ENCODE peak calls at places on chromosomes 7 and 10, in ten cellular contexts. One of them, this sample, is unnamed.

GRCh38 chr10:126259883-126260282 is 128.4 kb downstream of the ADAM12 start:
- DNase-seq in RCC 7860: peak; percentile 61
- DNase-seq in fibroblast of lung: no peak
- DNase-seq in H54: no peak
- DNase-seq in AML-193: no peak
- DNase-seq in T follicular helper cell: no peak
- DNase-seq in foreskin fibroblast: no peak
- DNase-seq in stimulated activated naive CD8-positive, alpha-beta T cell treated with anti-CD3 and anti-CD28 coated beads, Interleukin-15, Interleukin-2, amounts not matched to agents 100 U/mL and 50 U/mL, for 24 hours: no peak
- DNase-seq in AG09319: no peak
- DNase-seq in cardiac fibroblast: peak; percentile 25
- DNase-seq in this sample: no peak

GRCh38 chr7:38438938-38439337 is 165.5 kb upstream of the TARP start:
- DNase-seq in fibroblast of lung: no peak
- DNase-seq in H54: no peak
- DNase-seq in RCC 7860: no peak
- DNase-seq in AML-193: no peak
- DNase-seq in cardiac fibroblast: no peak
- DNase-seq in AG09319: no peak
- DNase-seq in foreskin fibroblast: no peak
- DNase-seq in T follicular helper cell: no peak
- DNase-seq in stimulated activated naive CD8-positive, alpha-beta T cell treated with anti-CD3 and anti-CD28 coated beads, Interleukin-15, Interleukin-2, amounts not matched to agents 100 U/mL and 50 U/mL, for 24 hours: no peak
- DNase-seq in this sample: no peak

GRCh38 chr10:131812012-131812403 is 88.8 kb upstream of the PPP2R2D start:
- DNase-seq in foreskin fibroblast: no peak
- DNase-seq in H54: no peak
- DNase-seq in T follicular helper cell: no peak
- DNase-seq in stimulated activated naive CD8-positive, alpha-beta T cell treated with anti-CD3 and anti-CD28 coated beads, Interleukin-15, Interleukin-2, amounts not matched to agents 100 U/mL and 50 U/mL, for 24 hours: no peak
- DNase-seq in fibroblast of lung: no peak
- DNase-seq in RCC 7860: no peak
- DNase-seq in cardiac fibroblast: no peak
- DNase-seq in AG09319: no peak
- DNase-seq in AML-193: no peak
- DNase-seq in this sample: no peak

GRCh38 chr10:54909165-54909564 is 108.1 kb upstream of the PCDH15 start:
- DNase-seq in RCC 7860: no peak
- DNase-seq in cardiac fibroblast: no peak
- DNase-seq in foreskin fibroblast: no peak
- DNase-seq in stimulated activated naive CD8-positive, alpha-beta T cell treated with anti-CD3 and anti-CD28 coated beads, Interleukin-15, Interleukin-2, amounts not matched to agents 100 U/mL and 50 U/mL, for 24 hours: no peak
- DNase-seq in AML-193: no peak
- DNase-seq in fibroblast of lung: no peak
- DNase-seq in AG09319: no peak
- DNase-seq in T follicular helper cell: no peak
- DNase-seq in H54: no peak
- DNase-seq in this sample: no peak

GRCh38 chr10:28545967-28546644 is 13.2 kb downstream of the WAC start:
- DNase-seq in AG09319: no peak
- DNase-seq in AML-193: no peak
- DNase-seq in cardiac fibroblast: no peak
- DNase-seq in H54: no peak
- DNase-seq in fibroblast of lung: no peak
- DNase-seq in RCC 7860: no peak
- DNase-seq in foreskin fibroblast: no peak
- DNase-seq in stimulated activated naive CD8-positive, alpha-beta T cell treated with anti-CD3 and anti-CD28 coated beads, Interleukin-15, Interleukin-2, amounts not matched to agents 100 U/mL and 50 U/mL, for 24 hours: no peak
- DNase-seq in T follicular helper cell: no peak
- DNase-seq in this sample: no peak

GRCh38 chr10:11610151-11610854 is 1.1 kb downstream of the USP6NL start:
- DNase-seq in RCC 7860: no peak
- DNase-seq in foreskin fibroblast: no peak
- DNase-seq in T follicular helper cell: no peak
- DNase-seq in fibroblast of lung: peak; percentile 28
- DNase-seq in AG09319: no peak
- DNase-seq in H54: no peak
- DNase-seq in stimulated activated naive CD8-positive, alpha-beta T cell treated with anti-CD3 and anti-CD28 coated beads, Interleukin-15, Interleukin-2, amounts not matched to agents 100 U/mL and 50 U/mL, for 24 hours: no peak
- DNase-seq in AML-193: peak; percentile 24
- DNase-seq in cardiac fibroblast: no peak
- DNase-seq in this sample: peak; percentile 23

GRCh38 chr10:77970869-77971803 is 44.6 kb upstream of the DLG5 start:
- DNase-seq in AG09319: peak; percentile 95
- DNase-seq in cardiac fibroblast: peak; percentile 81
- DNase-seq in RCC 7860: no peak
- DNase-seq in AML-193: no peak
- DNase-seq in foreskin fibroblast: peak; percentile 95
- DNase-seq in H54: peak; percentile 66
- DNase-seq in T follicular helper cell: no peak
- DNase-seq in stimulated activated naive CD8-positive, alpha-beta T cell treated with anti-CD3 and anti-CD28 coated beads, Interleukin-15, Interleukin-2, amounts not matched to agents 100 U/mL and 50 U/mL, for 24 hours: peak; percentile 20
- DNase-seq in fibroblast of lung: peak; percentile 99
- DNase-seq in this sample: peak; percentile 96

GRCh38 chr7:19114591-19114855 is 2.9 kb downstream of the TWIST1 start:
- DNase-seq in cardiac fibroblast: peak; percentile 69
- DNase-seq in AML-193: no peak
- DNase-seq in foreskin fibroblast: peak; percentile 58
- DNase-seq in fibroblast of lung: peak; percentile 38
- DNase-seq in T follicular helper cell: no peak
- DNase-seq in stimulated activated naive CD8-positive, alpha-beta T cell treated with anti-CD3 and anti-CD28 coated beads, Interleukin-15, Interleukin-2, amounts not matched to agents 100 U/mL and 50 U/mL, for 24 hours: no peak
- DNase-seq in RCC 7860: no peak
- DNase-seq in H54: no peak
- DNase-seq in AG09319: no peak
- DNase-seq in this sample: peak; percentile 64

GRCh38 chr7:43104874-43105520 is 7.5 kb upstream of the HECW1 start:
- DNase-seq in foreskin fibroblast: peak; percentile 55
- DNase-seq in AG09319: no peak
- DNase-seq in stimulated activated naive CD8-positive, alpha-beta T cell treated with anti-CD3 and anti-CD28 coated beads, Interleukin-15, Interleukin-2, amounts not matched to agents 100 U/mL and 50 U/mL, for 24 hours: no peak
- DNase-seq in cardiac fibroblast: no peak
- DNase-seq in fibroblast of lung: no peak
- DNase-seq in RCC 7860: no peak
- DNase-seq in H54: no peak
- DNase-seq in AML-193: no peak
- DNase-seq in T follicular helper cell: no peak
- DNase-seq in this sample: no peak

GRCh38 chr10:83045731-83046130 is 1093.6 kb upstream of the GHITM start:
- DNase-seq in RCC 7860: no peak
- DNase-seq in cardiac fibroblast: no peak
- DNase-seq in AML-193: no peak
- DNase-seq in stimulated activated naive CD8-positive, alpha-beta T cell treated with anti-CD3 and anti-CD28 coated beads, Interleukin-15, Interleukin-2, amounts not matched to agents 100 U/mL and 50 U/mL, for 24 hours: no peak
- DNase-seq in AG09319: no peak
- DNase-seq in T follicular helper cell: no peak
- DNase-seq in foreskin fibroblast: no peak
- DNase-seq in H54: no peak
- DNase-seq in fibroblast of lung: no peak
- DNase-seq in this sample: no peak

GRCh38 chr7:139249179-139249822 is 18.3 kb downstream of the UBN2 start:
- DNase-seq in T follicular helper cell: no peak
- DNase-seq in AML-193: no peak
- DNase-seq in H54: no peak
- DNase-seq in foreskin fibroblast: no peak
- DNase-seq in stimulated activated naive CD8-positive, alpha-beta T cell treated with anti-CD3 and anti-CD28 coated beads, Interleukin-15, Interleukin-2, amounts not matched to agents 100 U/mL and 50 U/mL, for 24 hours: no peak
- DNase-seq in RCC 7860: no peak
- DNase-seq in cardiac fibroblast: no peak
- DNase-seq in AG09319: no peak
- DNase-seq in fibroblast of lung: no peak
- DNase-seq in this sample: no peak

GRCh38 chr10:44064317-44064716 is 320.6 kb downstream of the CXCL12 start:
- DNase-seq in T follicular helper cell: no peak
- DNase-seq in AML-193: no peak
- DNase-seq in H54: no peak
- DNase-seq in fibroblast of lung: no peak
- DNase-seq in foreskin fibroblast: no peak
- DNase-seq in RCC 7860: no peak
- DNase-seq in AG09319: no peak
- DNase-seq in cardiac fibroblast: no peak
- DNase-seq in stimulated activated naive CD8-positive, alpha-beta T cell treated with anti-CD3 and anti-CD28 coated beads, Interleukin-15, Interleukin-2, amounts not matched to agents 100 U/mL and 50 U/mL, for 24 hours: no peak
- DNase-seq in this sample: no peak

GRCh38 chr10:23694921-23695824 is 256.3 kb downstream of the OTUD1 start:
- DNase-seq in foreskin fibroblast: no peak
- DNase-seq in RCC 7860: no peak
- DNase-seq in AML-193: no peak
- DNase-seq in T follicular helper cell: no peak
- DNase-seq in stimulated activated naive CD8-positive, alpha-beta T cell treated with anti-CD3 and anti-CD28 coated beads, Interleukin-15, Interleukin-2, amounts not matched to agents 100 U/mL and 50 U/mL, for 24 hours: peak; percentile 15
- DNase-seq in cardiac fibroblast: no peak
- DNase-seq in AG09319: no peak
- DNase-seq in fibroblast of lung: no peak
- DNase-seq in H54: no peak
- DNase-seq in this sample: no peak

GRCh38 chr7:41869596-41869995 is 166.7 kb upstream of the INHBA start:
- DNase-seq in foreskin fibroblast: peak; percentile 56
- DNase-seq in stimulated activated naive CD8-positive, alpha-beta T cell treated with anti-CD3 and anti-CD28 coated beads, Interleukin-15, Interleukin-2, amounts not matched to agents 100 U/mL and 50 U/mL, for 24 hours: no peak
- DNase-seq in AG09319: no peak
- DNase-seq in AML-193: no peak
- DNase-seq in H54: no peak
- DNase-seq in fibroblast of lung: peak; percentile 60
- DNase-seq in T follicular helper cell: no peak
- DNase-seq in cardiac fibroblast: peak; percentile 41
- DNase-seq in RCC 7860: no peak
- DNase-seq in this sample: peak; percentile 63

GRCh38 chr7:155811560-155811894 is 736 bp downstream of the SHH start:
- DNase-seq in RCC 7860: no peak
- DNase-seq in fibroblast of lung: no peak
- DNase-seq in foreskin fibroblast: no peak
- DNase-seq in stimulated activated naive CD8-positive, alpha-beta T cell treated with anti-CD3 and anti-CD28 coated beads, Interleukin-15, Interleukin-2, amounts not matched to agents 100 U/mL and 50 U/mL, for 24 hours: no peak
- DNase-seq in cardiac fibroblast: no peak
- DNase-seq in AML-193: no peak
- DNase-seq in T follicular helper cell: no peak
- DNase-seq in AG09319: no peak
- DNase-seq in H54: no peak
- DNase-seq in this sample: no peak

GRCh38 chr10:58755688-58756087 is 243.0 kb downstream of the BICC1 start:
- DNase-seq in T follicular helper cell: no peak
- DNase-seq in stimulated activated naive CD8-positive, alpha-beta T cell treated with anti-CD3 and anti-CD28 coated beads, Interleukin-15, Interleukin-2, amounts not matched to agents 100 U/mL and 50 U/mL, for 24 hours: no peak
- DNase-seq in foreskin fibroblast: peak; percentile 78
- DNase-seq in H54: peak; percentile 30
- DNase-seq in AML-193: no peak
- DNase-seq in cardiac fibroblast: peak; percentile 87
- DNase-seq in fibroblast of lung: peak; percentile 33
- DNase-seq in RCC 7860: peak; percentile 54
- DNase-seq in AG09319: no peak
- DNase-seq in this sample: peak; percentile 90

GRCh38 chr7:149546331-149546730 is 48.7 kb upstream of the ZNF746 start:
- DNase-seq in stimulated activated naive CD8-positive, alpha-beta T cell treated with anti-CD3 and anti-CD28 coated beads, Interleukin-15, Interleukin-2, amounts not matched to agents 100 U/mL and 50 U/mL, for 24 hours: no peak
- DNase-seq in RCC 7860: no peak
- DNase-seq in H54: no peak
- DNase-seq in cardiac fibroblast: no peak
- DNase-seq in T follicular helper cell: no peak
- DNase-seq in AML-193: no peak
- DNase-seq in fibroblast of lung: no peak
- DNase-seq in AG09319: no peak
- DNase-seq in foreskin fibroblast: no peak
- DNase-seq in this sample: no peak

GRCh38 chr7:66182920-66183319 is 22.2 kb upstream of the TPST1 start:
- DNase-seq in stimulated activated naive CD8-positive, alpha-beta T cell treated with anti-CD3 and anti-CD28 coated beads, Interleukin-15, Interleukin-2, amounts not matched to agents 100 U/mL and 50 U/mL, for 24 hours: no peak
- DNase-seq in cardiac fibroblast: no peak
- DNase-seq in T follicular helper cell: no peak
- DNase-seq in AML-193: no peak
- DNase-seq in RCC 7860: no peak
- DNase-seq in H54: no peak
- DNase-seq in fibroblast of lung: no peak
- DNase-seq in AG09319: no peak
- DNase-seq in foreskin fibroblast: no peak
- DNase-seq in this sample: no peak

GRCh38 chr7:132865366-132865765 is 216.5 kb downstream of the CHCHD3 start:
- DNase-seq in fibroblast of lung: no peak
- DNase-seq in cardiac fibroblast: no peak
- DNase-seq in RCC 7860: no peak
- DNase-seq in T follicular helper cell: no peak
- DNase-seq in foreskin fibroblast: no peak
- DNase-seq in stimulated activated naive CD8-positive, alpha-beta T cell treated with anti-CD3 and anti-CD28 coated beads, Interleukin-15, Interleukin-2, amounts not matched to agents 100 U/mL and 50 U/mL, for 24 hours: no peak
- DNase-seq in AML-193: no peak
- DNase-seq in H54: no peak
- DNase-seq in AG09319: no peak
- DNase-seq in this sample: no peak

GRCh38 chr7:75925717-75926435 is 10.9 kb downstream of the POR start:
- DNase-seq in RCC 7860: no peak
- DNase-seq in AG09319: no peak
- DNase-seq in T follicular helper cell: no peak
- DNase-seq in stimulated activated naive CD8-positive, alpha-beta T cell treated with anti-CD3 and anti-CD28 coated beads, Interleukin-15, Interleukin-2, amounts not matched to agents 100 U/mL and 50 U/mL, for 24 hours: no peak
- DNase-seq in fibroblast of lung: no peak
- DNase-seq in foreskin fibroblast: no peak
- DNase-seq in cardiac fibroblast: no peak
- DNase-seq in AML-193: no peak
- DNase-seq in H54: no peak
- DNase-seq in this sample: no peak